ENCODE peak calls at places on chromosomes 2 and 18, in eight cellular contexts. B is epithelial cell of esophagus; F is A549; G is activated CD4-positive, alpha-beta T cell treated with anti-CD3 and anti-CD28 coated beads, Interleukin-2, amount 50 U/mL, for 4 hours; Z is A673; V is stimulated activated CD4-positive, alpha-beta T cell treated with anti-CD3 and anti-CD28 coated beads, Interleukin-1b, Interleukin-23, amount 100 ng/mL, for 24 hours; J is KBM-7; D is WERI-Rb-1. P is an unnamed sample.

GRCh38 chr2:204665244-204665643 is 120.0 kb downstream of the PARD3B start:
- DNase-seq in B (peak), F (peak), G (no peak), Z (no peak), V (no peak), J (no peak), D (no peak), P (no peak)

GRCh38 chr18:8999872-9000271 is 102.6 kb upstream of the NDUFV2 start:
- DNase-seq in B (no peak), F (no peak), G (no peak), Z (no peak), V (no peak), J (no peak), D (no peak), P (no peak)

GRCh38 chr18:5196253-5197031 is 615 bp downstream of the AKAIN1 start:
- DNase-seq in B (no peak), F (no peak), G (no peak), Z (no peak), V (no peak), J (no peak), D (peak), P (no peak)

GRCh38 chr2:197310940-197311485 is 433 bp upstream of the ANKRD44 start:
- DNase-seq in B (no peak), F (no peak), G (no peak), Z (no peak), V (no peak), J (no peak), D (no peak), P (no peak)

GRCh38 chr18:2963048-2963447 is 49.9 kb downstream of the LPIN2 start:
- DNase-seq in B (no peak), F (no peak), G (peak), Z (no peak), V (no peak), J (no peak), D (no peak), P (peak)

GRCh38 chr2:134124047-134124753 is 129.7 kb upstream of the MGAT5 start:
- DNase-seq in B (no peak), F (no peak), G (no peak), Z (peak), V (no peak), J (no peak), D (no peak), P (peak)

GRCh38 chr2:69615078-69615630 is 28.4 kb downstream of the AAK1 start:
- DNase-seq in B (peak), F (no peak), G (no peak), Z (no peak), V (no peak), J (no peak), D (no peak), P (no peak)

GRCh38 chr2:54724150-54724559 is 693 bp downstream of the EML6 start:
- DNase-seq in B (peak), F (no peak), G (no peak), Z (no peak), V (no peak), J (no peak), D (no peak), P (no peak)

GRCh38 chr2:191112448-191112901 is 38.3 kb downstream of the STAT4 start:
- DNase-seq in B (no peak), F (no peak), G (no peak), Z (no peak), V (no peak), J (no peak), D (no peak), P (no peak)

GRCh38 chr2:88838165-88838635 is 146.7 kb downstream of the RPIA start:
- DNase-seq in B (no peak), F (no peak), G (no peak), Z (no peak), V (no peak), J (no peak), D (no peak), P (no peak)

GRCh38 chr2:205367536-205367935 is 314.8 kb upstream of the NRP2 start:
- DNase-seq in B (no peak), F (no peak), G (no peak), Z (no peak), V (no peak), J (no peak), D (peak), P (no peak)

GRCh38 chr2:190407246-190407661 is 901 bp upstream of the MFSD6 start:
- DNase-seq in B (no peak), F (peak), G (peak), Z (peak), V (no peak), J (no peak), D (no peak), P (peak)

GRCh38 chr2:112259509-112260294 is 4.9 kb upstream of the ZC3H8 start:
- DNase-seq in B (peak), F (peak), G (peak), Z (peak), V (peak), J (peak), D (peak), P (peak)

GRCh38 chr2:21812766-21813165 is 689.0 kb downstream of the TDRD15 start:
- DNase-seq in B (no peak), F (no peak), G (no peak), Z (no peak), V (no peak), J (no peak), D (no peak), P (no peak)

GRCh38 chr2:75560768-75561565 is at the start of gene EVA1A:
- DNase-seq in B (peak), F (peak), G (no peak), Z (peak), V (no peak), J (no peak), D (peak), P (no peak)